ENCODE peak calls at places on chromosomes 1 and 21, in four cellular contexts. One of them, this sample, is unnamed.
A peak's percentile ranks its signal among the peaks of the same experiment; 100 is the strongest.

GRCh38 chr1:234842726-234843641 is 233.0 kb upstream of the IRF2BP2 start:
- DNase-seq in stimulated activated CD8-positive, alpha-beta memory T cell treated with anti-CD3 and anti-CD28 coated beads, Interleukin-4, amount 100 ng/mL, for 1 hour: no peak
- DNase-seq in NT2/D1: no peak
- DNase-seq in H1: no peak
- DNase-seq in this sample: no peak

GRCh38 chr1:177847843-177848242 is 122.0 kb downstream of the SEC16B start:
- DNase-seq in NT2/D1: no peak
- DNase-seq in H1: no peak
- DNase-seq in stimulated activated CD8-positive, alpha-beta memory T cell treated with anti-CD3 and anti-CD28 coated beads, Interleukin-4, amount 100 ng/mL, for 1 hour: no peak
- DNase-seq in this sample: no peak

GRCh38 chr21:28822882-28823335 is 169.8 kb downstream of the LTN1 start:
- DNase-seq in stimulated activated CD8-positive, alpha-beta memory T cell treated with anti-CD3 and anti-CD28 coated beads, Interleukin-4, amount 100 ng/mL, for 1 hour: no peak
- DNase-seq in NT2/D1: peak; percentile 13
- DNase-seq in H1: no peak
- DNase-seq in this sample: no peak

GRCh38 chr1:241819340-241819866 is 28.6 kb upstream of the EXO1 start:
- DNase-seq in NT2/D1: no peak
- DNase-seq in H1: no peak
- DNase-seq in stimulated activated CD8-positive, alpha-beta memory T cell treated with anti-CD3 and anti-CD28 coated beads, Interleukin-4, amount 100 ng/mL, for 1 hour: no peak
- DNase-seq in this sample: no peak

GRCh38 chr1:53683986-53684740 is 54.8 kb downstream of the GLIS1 start:
- DNase-seq in H1: no peak
- DNase-seq in stimulated activated CD8-positive, alpha-beta memory T cell treated with anti-CD3 and anti-CD28 coated beads, Interleukin-4, amount 100 ng/mL, for 1 hour: no peak
- DNase-seq in NT2/D1: no peak
- DNase-seq in this sample: no peak

GRCh38 chr1:51519048-51519856 is at the start of gene EPS15:
- DNase-seq in NT2/D1: peak; percentile 84
- DNase-seq in H1: no peak
- DNase-seq in stimulated activated CD8-positive, alpha-beta memory T cell treated with anti-CD3 and anti-CD28 coated beads, Interleukin-4, amount 100 ng/mL, for 1 hour: peak; percentile 65
- DNase-seq in this sample: peak; percentile 57

GRCh38 chr1:244231193-244231571 is 180.1 kb downstream of the ZBTB18 start:
- DNase-seq in H1: no peak
- DNase-seq in stimulated activated CD8-positive, alpha-beta memory T cell treated with anti-CD3 and anti-CD28 coated beads, Interleukin-4, amount 100 ng/mL, for 1 hour: no peak
- DNase-seq in NT2/D1: no peak
- DNase-seq in this sample: no peak

GRCh38 chr1:21874778-21875547 is 62.1 kb downstream of the HSPG2 start:
- DNase-seq in stimulated activated CD8-positive, alpha-beta memory T cell treated with anti-CD3 and anti-CD28 coated beads, Interleukin-4, amount 100 ng/mL, for 1 hour: no peak
- DNase-seq in H1: no peak
- DNase-seq in NT2/D1: no peak
- DNase-seq in this sample: no peak

GRCh38 chr1:244751271-244751895 is 84.1 kb upstream of the COX20 start:
- DNase-seq in NT2/D1: no peak
- DNase-seq in stimulated activated CD8-positive, alpha-beta memory T cell treated with anti-CD3 and anti-CD28 coated beads, Interleukin-4, amount 100 ng/mL, for 1 hour: no peak
- DNase-seq in H1: no peak
- DNase-seq in this sample: no peak

GRCh38 chr1:975896-976683 is 5.8 kb downstream of the PERM1 start:
- DNase-seq in H1: no peak
- DNase-seq in NT2/D1: no peak
- DNase-seq in stimulated activated CD8-positive, alpha-beta memory T cell treated with anti-CD3 and anti-CD28 coated beads, Interleukin-4, amount 100 ng/mL, for 1 hour: no peak
- DNase-seq in this sample: peak; percentile 42

GRCh38 chr1:84504580-84505021 is 1.6 kb upstream of the SPATA1 start:
- DNase-seq in stimulated activated CD8-positive, alpha-beta memory T cell treated with anti-CD3 and anti-CD28 coated beads, Interleukin-4, amount 100 ng/mL, for 1 hour: no peak
- DNase-seq in NT2/D1: no peak
- DNase-seq in H1: no peak
- DNase-seq in this sample: no peak

GRCh38 chr1:115674011-115674410 is 32.2 kb downstream of the VANGL1 start:
- DNase-seq in NT2/D1: no peak
- DNase-seq in H1: no peak
- DNase-seq in stimulated activated CD8-positive, alpha-beta memory T cell treated with anti-CD3 and anti-CD28 coated beads, Interleukin-4, amount 100 ng/mL, for 1 hour: no peak
- DNase-seq in this sample: no peak

GRCh38 chr1:36115931-36116330 is 9.1 kb downstream of the COL8A2 start:
- DNase-seq in NT2/D1: no peak
- DNase-seq in stimulated activated CD8-positive, alpha-beta memory T cell treated with anti-CD3 and anti-CD28 coated beads, Interleukin-4, amount 100 ng/mL, for 1 hour: no peak
- DNase-seq in H1: no peak
- DNase-seq in this sample: no peak

GRCh38 chr1:172089768-172090510 is 248.6 kb downstream of the DNM3 start:
- DNase-seq in NT2/D1: peak; percentile 61
- DNase-seq in stimulated activated CD8-positive, alpha-beta memory T cell treated with anti-CD3 and anti-CD28 coated beads, Interleukin-4, amount 100 ng/mL, for 1 hour: peak; percentile 5
- DNase-seq in H1: peak; percentile 57
- DNase-seq in this sample: peak; percentile 80

GRCh38 chr1:31515936-31516335 is 60.4 kb upstream of the TINAGL1 start:
- DNase-seq in H1: no peak
- DNase-seq in NT2/D1: no peak
- DNase-seq in stimulated activated CD8-positive, alpha-beta memory T cell treated with anti-CD3 and anti-CD28 coated beads, Interleukin-4, amount 100 ng/mL, for 1 hour: no peak
- DNase-seq in this sample: no peak

GRCh38 chr1:110070282-110070967 is at the start of gene ALX3:
- DNase-seq in NT2/D1: no peak
- DNase-seq in stimulated activated CD8-positive, alpha-beta memory T cell treated with anti-CD3 and anti-CD28 coated beads, Interleukin-4, amount 100 ng/mL, for 1 hour: no peak
- DNase-seq in H1: no peak
- DNase-seq in this sample: no peak

GRCh38 chr21:28439246-28439645 is 553.4 kb downstream of the LTN1 start:
- DNase-seq in NT2/D1: no peak
- DNase-seq in stimulated activated CD8-positive, alpha-beta memory T cell treated with anti-CD3 and anti-CD28 coated beads, Interleukin-4, amount 100 ng/mL, for 1 hour: no peak
- DNase-seq in H1: no peak
- DNase-seq in this sample: no peak

GRCh38 chr1:93814795-93815737 is 63.9 kb downstream of the DNTTIP2 start:
- DNase-seq in stimulated activated CD8-positive, alpha-beta memory T cell treated with anti-CD3 and anti-CD28 coated beads, Interleukin-4, amount 100 ng/mL, for 1 hour: no peak
- DNase-seq in H1: no peak
- DNase-seq in NT2/D1: no peak
- DNase-seq in this sample: no peak

GRCh38 chr1:101833312-101833711 is 163.4 kb downstream of the OLFM3 start:
- DNase-seq in stimulated activated CD8-positive, alpha-beta memory T cell treated with anti-CD3 and anti-CD28 coated beads, Interleukin-4, amount 100 ng/mL, for 1 hour: no peak
- DNase-seq in NT2/D1: no peak
- DNase-seq in H1: no peak
- DNase-seq in this sample: no peak

GRCh38 chr1:1989759-1990158 is 13.8 kb downstream of the CFAP74 start:
- DNase-seq in NT2/D1: no peak
- DNase-seq in stimulated activated CD8-positive, alpha-beta memory T cell treated with anti-CD3 and anti-CD28 coated beads, Interleukin-4, amount 100 ng/mL, for 1 hour: no peak
- DNase-seq in H1: no peak
- DNase-seq in this sample: no peak

GRCh38 chr1:36882536-36883285 is 151.6 kb downstream of the GRIK3 start:
- DNase-seq in H1: no peak
- DNase-seq in NT2/D1: no peak
- DNase-seq in stimulated activated CD8-positive, alpha-beta memory T cell treated with anti-CD3 and anti-CD28 coated beads, Interleukin-4, amount 100 ng/mL, for 1 hour: no peak
- DNase-seq in this sample: no peak

GRCh38 chr1:117318011-117318410 is 49.2 kb upstream of the MAN1A2 start:
- DNase-seq in stimulated activated CD8-positive, alpha-beta memory T cell treated with anti-CD3 and anti-CD28 coated beads, Interleukin-4, amount 100 ng/mL, for 1 hour: no peak
- DNase-seq in H1: no peak
- DNase-seq in NT2/D1: no peak
- DNase-seq in this sample: no peak

GRCh38 chr1:1020415-1021009 is 592 bp downstream of the AGRN start:
- DNase-seq in NT2/D1: no peak
- DNase-seq in stimulated activated CD8-positive, alpha-beta memory T cell treated with anti-CD3 and anti-CD28 coated beads, Interleukin-4, amount 100 ng/mL, for 1 hour: no peak
- DNase-seq in H1: no peak
- DNase-seq in this sample: no peak

GRCh38 chr21:28375708-28376385 is 616.8 kb downstream of the LTN1 start:
- DNase-seq in NT2/D1: no peak
- DNase-seq in stimulated activated CD8-positive, alpha-beta memory T cell treated with anti-CD3 and anti-CD28 coated beads, Interleukin-4, amount 100 ng/mL, for 1 hour: no peak
- DNase-seq in H1: no peak
- DNase-seq in this sample: no peak

This sample was measured in GOT3.